ENCODE peak calls at places on chromosomes 4 and X, in seven cellular contexts. H is heart right ventricle, F is fibroblast of lung, E is HAP-1, K is esophagus squamous epithelium, A is Panc1, D is hepatocyte. Z is an unnamed sample.

GRCh38 chr4:4857809-4858508 is 1.5 kb upstream of the MSX1 start:
- DNase-seq in F (no peak), E (no peak), K (no peak), D (no peak), H (no peak), A (no peak), Z (no peak)

GRCh38 chr4:304987-305680 is at the start of gene ZNF732:
- DNase-seq in H (peak; percentile 55), A (no peak), F (peak; percentile 78), D (no peak), E (no peak), K (no peak), Z (peak; percentile 93)

GRCh38 chrX:150465856-150466775 is 102.3 kb upstream of the MTM1 start:
- DNase-seq in D (no peak), F (no peak), K (no peak), E (no peak), A (no peak), H (no peak), Z (no peak)

GRCh38 chrX:1546601-1547275 is 9.8 kb upstream of the P2RY8 start:
- DNase-seq in F (no peak), H (peak; percentile 68), D (no peak), E (no peak), K (no peak), A (no peak), Z (no peak)

GRCh38 chr4:26085581-26085980 is 171.6 kb downstream of the SMIM20 start:
- DNase-seq in F (no peak), E (no peak), K (no peak), D (no peak), H (no peak), A (no peak), Z (no peak)

GRCh38 chr4:44038811-44039210 is 409.8 kb downstream of the KCTD8 start:
- DNase-seq in A (no peak), D (no peak), E (no peak), H (no peak), F (no peak), K (no peak), Z (no peak)

GRCh38 chr4:120918788-120919187 is 3.7 kb downstream of the PRDM5 start:
- DNase-seq in A (no peak), H (peak; percentile 23), E (no peak), F (peak; percentile 27), K (no peak), D (no peak), Z (no peak)

GRCh38 chr4:20359692-20360091 is 108.0 kb downstream of the SLIT2 start:
- DNase-seq in E (no peak), K (no peak), H (no peak), F (no peak), D (no peak), A (no peak), Z (no peak)

GRCh38 chrX:17860811-17861495 is at the start of gene RAI2:
- DNase-seq in E (no peak), K (no peak), F (no peak), A (no peak), D (peak; percentile 50), H (peak; percentile 25), Z (no peak)

GRCh38 chrX:30521440-30522182 is 56.0 kb downstream of the TASL start:
- DNase-seq in H (no peak), K (no peak), A (no peak), D (no peak), F (peak; percentile 24), E (peak; percentile 9), Z (no peak)

GRCh38 chr4:112637552-112637866 is 566 bp downstream of the LARP7 start:
- DNase-seq in A (no peak), D (no peak), E (no peak), K (no peak), F (no peak), H (no peak), Z (no peak)

GRCh38 chrX:119240356-119240755 is 4.3 kb downstream of the PGRMC1 start:
- DNase-seq in D (no peak), E (no peak), F (peak; percentile 64), K (no peak), A (no peak), H (no peak), Z (no peak)

GRCh38 chr4:69994782-69995181 is 984 bp upstream of the STATH start:
- DNase-seq in K (no peak), H (no peak), A (no peak), E (no peak), F (no peak), D (no peak), Z (no peak)

DNA sequence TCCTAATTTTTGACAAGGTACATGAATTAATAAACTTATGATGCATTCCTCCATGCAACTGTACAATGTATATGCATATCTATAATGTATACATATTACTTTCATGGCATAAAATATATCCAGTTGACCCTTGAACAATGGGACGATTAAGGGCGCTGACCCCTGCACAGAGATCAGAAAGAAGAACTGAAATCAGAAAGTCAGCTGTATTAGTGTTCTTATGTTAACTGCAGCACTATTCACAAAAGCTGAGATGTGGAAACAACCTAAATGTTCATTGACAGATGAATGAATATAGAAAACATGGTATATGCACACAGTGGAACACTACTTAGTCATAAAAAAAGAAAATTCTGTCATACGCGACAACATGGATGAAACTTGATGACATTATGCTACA is 457.1 kb downstream of the GBA3 start:
- DNase-seq in D (no peak), A (no peak), H (no peak), K (no peak), E (no peak), F (no peak), Z (no peak)
- H3K4me1 ChIP-seq in D (no peaks in the 10 kb centered on the region), A (no peaks in the 10 kb centered on the region), H (no peaks in the 10 kb centered on the region), K (no peaks in the 10 kb centered on the region), E (no peaks in the 10 kb centered on the region), F (no peaks in the 10 kb centered on the region), Z (no peaks in the 10 kb centered on the region)

DNA sequence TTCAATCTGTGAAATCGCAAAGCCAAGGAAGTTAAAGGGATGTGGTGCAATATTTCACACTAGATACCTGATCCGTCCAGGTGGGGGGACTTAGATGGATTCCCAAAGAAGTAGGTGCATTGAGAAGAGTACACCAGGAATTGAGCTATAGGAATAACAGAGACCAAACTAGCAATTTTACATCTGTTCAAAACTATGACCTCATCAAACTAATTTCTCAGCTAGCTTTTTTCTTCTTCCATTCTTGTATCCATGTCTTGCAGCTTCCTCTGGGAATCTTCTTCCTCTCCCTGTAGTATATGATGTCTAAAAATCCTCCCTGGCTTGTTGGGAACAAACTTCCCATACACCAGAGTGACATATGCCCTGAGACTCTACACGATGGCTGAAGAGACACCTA is 51.0 kb upstream of the PTPN13 start:
- DNase-seq in H (no peak), E (no peak), K (no peak), D (no peak), F (no peak), A (no peak), Z (no peak)
- H3K4me3 ChIP-seq in H (no peak overlapping the region), E (no peak overlapping the region), K (no peak overlapping the region), D (no peak overlapping the region), F (no peak overlapping the region), A (no peak overlapping the region), Z (no peak overlapping the region)

GRCh38 chrX:34338046-34338445 is 205.9 kb upstream of the FAM47A start:
- DNase-seq in A (no peak), D (no peak), F (no peak), K (no peak), E (no peak), H (no peak), Z (no peak)
- H3K9me3 ChIP-seq in A (no peaks in the 10 kb centered on the region), D (no peaks in the 10 kb centered on the region), F (no peaks in the 10 kb centered on the region), K (no peaks in the 10 kb centered on the region), E (peaks cover 3% of the 10 kb centered on the region), H (no peaks in the 10 kb centered on the region), Z (no peaks in the 10 kb centered on the region)

GRCh38 chr4:38056024-38056685 is 96.0 kb downstream of the PTTG2 start:
- DNase-seq in H (peak; percentile 54), K (no peak), F (no peak), A (no peak), E (no peak), D (no peak), Z (no peak)
- H3K4me1 ChIP-seq in H (peaks cover 13% of the 10 kb centered on the region), K (peaks cover 17% of the 10 kb centered on the region), F (peaks cover 2% of the 10 kb centered on the region), A (no peaks in the 10 kb centered on the region), E (no peaks in the 10 kb centered on the region), D (no peaks in the 10 kb centered on the region), Z (no peaks in the 10 kb centered on the region)